ENCODE peak calls at places on chromosome 4, in five cellular contexts. L, T, V, U and E are unnamed samples.

GRCh38 chr4:76687730-76688441 is 210.1 kb downstream of the SOWAHB start:
- DNase-seq in L (no peak), T (peak; percentile 63), V (no peak), U (no peak), E (no peak)

GRCh38 chr4:150988238-150988637 is 26.8 kb downstream of the LRBA start:
- DNase-seq in L (no peak), T (no peak), V (no peak), U (no peak), E (no peak)

GRCh38 chr4:112956458-112956857 is 93.0 kb upstream of the ANK2 start:
- DNase-seq in L (no peak), T (no peak), V (no peak), U (no peak), E (no peak)

GRCh38 chr4:163048447-163048846 is 118.2 kb downstream of the NAF1 start:
- DNase-seq in L (peak; percentile 47), T (peak; percentile 66), V (peak; percentile 25), U (no peak), E (no peak)

GRCh38 chr4:123244233-123244632 is 152.4 kb upstream of the SPRY1 start:
- DNase-seq in L (peak; percentile 46), T (no peak), V (peak; percentile 62), U (peak; percentile 87), E (peak; percentile 49)

GRCh38 chr4:141849778-141850177 is 213.4 kb downstream of the IL15 start:
- DNase-seq in L (peak; percentile 33), T (no peak), V (no peak), U (no peak), E (no peak)

GRCh38 chr4:154491731-154492249 is at the start of gene DCHS2:
- DNase-seq in L (no peak), T (peak; percentile 86), V (no peak), U (no peak), E (peak; percentile 68)

GRCh38 chr4:150080335-150080734 is 2.1 kb downstream of the DCLK2 start:
- DNase-seq in L (no peak), T (no peak), V (no peak), U (no peak), E (no peak)

GRCh38 chr4:112378858-112379257 is 81.7 kb downstream of the ALPK1 start:
- DNase-seq in L (no peak), T (peak; percentile 88), V (no peak), U (no peak), E (no peak)

GRCh38 chr4:134337584-134337983 is 136.0 kb upstream of the PABPC4L start:
- DNase-seq in L (peak; percentile 22), T (no peak), V (no peak), U (no peak), E (no peak)

GRCh38 chr4:71300964-71301363 is 37.9 kb upstream of the SLC4A4 start:
- DNase-seq in L (no peak), T (no peak), V (no peak), U (no peak), E (no peak)

GRCh38 chr4:168848977-168849687 is 160.9 kb downstream of the CBR4 start:
- DNase-seq in L (peak; percentile 60), T (no peak), V (no peak), U (no peak), E (no peak)

GRCh38 chr4:168846414-168846813 is 163.6 kb downstream of the CBR4 start:
- DNase-seq in L (no peak), T (no peak), V (no peak), U (no peak), E (no peak)

GRCh38 chr4:168845897-168846296 is 164.2 kb downstream of the CBR4 start:
- DNase-seq in L (no peak), T (no peak), V (no peak), U (no peak), E (no peak)

GRCh38 chr4:168850016-168850415 is 160.0 kb downstream of the CBR4 start:
- DNase-seq in L (peak; percentile 45), T (no peak), V (no peak), U (no peak), E (no peak)

DNA sequence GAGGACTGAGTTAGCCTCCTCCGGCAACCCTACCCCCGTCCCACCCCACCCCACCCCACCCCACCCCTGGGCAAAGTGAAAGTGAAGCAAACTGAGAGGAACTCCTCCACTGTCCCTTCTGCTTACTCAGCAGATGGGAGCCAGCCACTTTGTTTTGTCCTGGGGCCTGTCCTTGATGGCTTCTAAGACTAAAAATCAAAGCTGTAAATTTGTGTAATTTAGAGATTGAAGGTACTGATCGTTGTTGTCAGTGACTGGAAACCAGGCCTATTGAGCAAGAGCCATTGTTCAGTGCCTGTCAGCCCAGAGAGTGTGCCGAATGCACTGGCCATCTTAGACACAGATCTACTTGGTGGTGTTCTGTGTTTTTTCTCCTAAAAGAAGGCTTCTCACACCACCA is 161.9 kb downstream of the CBR4 start:
- DNase-seq in L (peak; percentile 60), T (no peak), V (no peak), U (no peak), E (no peak)
- H3K4me3 ChIP-seq in L (peak overlapping the region; percentile 35), T (peak overlapping the region; percentile 57), V (no peak overlapping the region), U (no peak overlapping the region), E (peak overlapping the region; percentile 14)

DNA sequence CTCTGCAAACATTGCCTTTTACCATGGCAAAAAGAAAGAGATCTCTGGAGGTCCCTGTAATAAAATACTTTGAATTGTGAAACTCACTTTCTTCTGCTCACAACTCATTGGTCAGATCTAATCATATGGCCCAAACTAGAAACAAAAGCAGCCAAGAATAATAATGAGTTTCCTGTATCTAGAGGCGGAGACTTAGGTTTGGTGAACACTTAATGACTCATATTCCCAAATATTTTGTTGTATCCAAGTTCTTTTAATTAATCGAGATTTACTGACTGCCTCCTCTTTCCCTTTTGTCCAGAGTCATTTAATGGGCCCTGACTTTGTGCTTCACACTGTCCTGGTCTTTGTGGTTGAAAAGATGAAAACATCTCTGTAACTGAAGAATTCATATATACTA is 190.6 kb downstream of the CCSER1 start:
- DNase-seq in L (peak; percentile 93), T (no peak), V (peak; percentile 67), U (no peak), E (no peak)
- H3K4me3 ChIP-seq in L (peak overlapping the region; percentile 17), T (no peak overlapping the region), V (no peak overlapping the region), U (no peak overlapping the region), E (no peak overlapping the region)

GRCh38 chr4:48270516-48270897 is 869 bp upstream of the TEC start:
- DNase-seq in L (no peak), T (no peak), V (no peak), U (no peak), E (no peak)
- H3K4me3 ChIP-seq in L (no peak overlapping the region), T (peak overlapping the region; percentile 84), V (no peak overlapping the region), U (no peak overlapping the region), E (peak overlapping the region; percentile 53)

GRCh38 chr4:1201851-1202525 is 29.6 kb upstream of the SPON2 start:
- DNase-seq in L (peak; percentile 95), T (peak; percentile 30), V (no peak), U (peak; percentile 92), E (peak; percentile 76)

GRCh38 chr4:1204828-1205591 is 32.6 kb upstream of the SPON2 start:
- DNase-seq in L (no peak), T (peak; percentile 36), V (no peak), U (peak; percentile 90), E (peak; percentile 68)

GRCh38 chr4:1204286-1204827 is 32.0 kb upstream of the SPON2 start:
- DNase-seq in L (no peak), T (no peak), V (no peak), U (no peak), E (no peak)

GRCh38 chr4:1200425-1201035 is 28.1 kb upstream of the SPON2 start:
- DNase-seq in L (peak; percentile 88), T (peak; percentile 36), V (no peak), U (peak; percentile 88), E (peak; percentile 59)

GRCh38 chr4:1202526-1203378 is 30.4 kb upstream of the SPON2 start:
- DNase-seq in L (no peak), T (peak; percentile 38), V (no peak), U (peak; percentile 85), E (peak; percentile 32)
- H3K4me3 ChIP-seq in L (no peak overlapping the region), T (no peak overlapping the region), V (no peak overlapping the region), U (no peak overlapping the region), E (no peak overlapping the region)

DNA sequence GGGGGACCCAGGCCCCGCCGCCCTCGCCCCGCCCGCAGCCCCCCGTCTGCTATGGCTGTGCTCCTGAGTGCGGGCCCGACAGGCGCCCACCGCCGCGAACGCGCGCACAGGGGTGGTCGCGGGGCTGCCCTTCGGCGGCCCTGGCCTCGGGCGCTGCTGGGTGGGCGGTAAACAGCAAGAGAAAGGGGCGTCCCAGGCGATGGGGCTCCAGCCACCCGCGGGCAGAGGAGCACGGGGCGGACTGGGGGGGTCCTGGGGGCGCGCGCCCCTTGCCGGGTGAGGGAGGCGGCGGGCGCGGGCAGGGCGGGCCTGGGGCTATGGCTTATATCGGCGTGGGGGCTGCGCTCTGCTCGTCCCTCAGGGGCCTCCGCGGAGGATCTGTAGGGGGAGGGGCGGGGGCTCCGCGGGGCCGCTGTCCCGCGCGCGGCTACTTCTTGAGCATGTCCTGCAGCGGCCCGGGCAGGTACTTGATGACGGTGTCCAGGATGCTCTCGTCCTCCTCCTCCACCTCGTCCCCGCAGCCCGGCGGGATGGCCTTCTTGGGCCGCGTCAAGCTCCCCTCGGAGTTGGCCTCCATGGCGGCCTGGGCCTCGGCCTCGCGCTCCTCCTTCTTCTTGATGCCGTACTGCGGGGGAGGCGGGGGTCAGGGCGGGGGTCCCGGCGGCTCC is 39.7 kb downstream of the CPLX1 start:
- DNase-seq in L (no peak), T (peak; percentile 62), V (no peak), U (no peak), E (no peak)
- H3K4me3 ChIP-seq in L (no peak overlapping the region), T (no peak overlapping the region), V (no peak overlapping the region), U (peak overlapping the region; percentile 9), E (peak overlapping the region; percentile 11)

GRCh38 chr4:99564921-99565320 is 1.1 kb upstream of the TRMT10A start:
- DNase-seq in L (no peak), T (no peak), V (no peak), U (no peak), E (no peak)
- H3K4me3 ChIP-seq in L (no peak overlapping the region), T (no peak overlapping the region), V (no peak overlapping the region), U (no peak overlapping the region), E (no peak overlapping the region)

GRCh38 chr4:7832331-7832730 is 107.3 kb downstream of the AFAP1 start:
- DNase-seq in L (no peak), T (no peak), V (no peak), U (no peak), E (no peak)

GRCh38 chr4:7831330-7831729 is 108.3 kb downstream of the AFAP1 start:
- DNase-seq in L (peak; percentile 78), T (no peak), V (peak; percentile 61), U (no peak), E (no peak)

GRCh38 chr4:7829687-7830580 is 109.7 kb downstream of the AFAP1 start:
- DNase-seq in L (no peak), T (no peak), V (no peak), U (no peak), E (no peak)

GRCh38 chr4:7831858-7832257 is 107.8 kb downstream of the AFAP1 start:
- DNase-seq in L (no peak), T (no peak), V (no peak), U (no peak), E (no peak)

DNA sequence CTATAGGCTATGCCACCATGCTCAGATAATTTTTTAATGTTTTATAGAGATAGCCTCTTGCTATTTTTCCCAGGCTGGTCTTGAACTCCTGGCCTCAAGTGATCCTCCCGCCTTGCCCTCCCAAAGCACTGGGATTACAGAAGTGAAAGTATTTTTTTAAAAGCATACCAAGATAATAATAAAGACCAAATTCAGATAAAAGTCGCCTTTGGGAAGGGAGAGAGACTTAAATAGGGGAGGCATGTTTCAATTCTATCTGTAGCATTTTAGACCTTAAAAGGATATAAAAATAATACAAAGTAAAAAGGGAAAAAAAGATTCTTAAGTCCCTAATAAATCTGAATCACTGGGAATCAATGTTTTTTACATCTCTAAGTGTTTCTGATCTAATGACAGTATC is 108.9 kb downstream of the AFAP1 start:
- DNase-seq in L (no peak), T (no peak), V (no peak), U (no peak), E (no peak)
- H3K4me3 ChIP-seq in L (no peak overlapping the region), T (no peak overlapping the region), V (no peak overlapping the region), U (no peak overlapping the region), E (no peak overlapping the region)

GRCh38 chr4:157020882-157021281 is 49.3 kb upstream of the PDGFC start:
- DNase-seq in L (no peak), T (no peak), V (no peak), U (no peak), E (no peak)
- H3K4me3 ChIP-seq in L (no peak overlapping the region), T (no peak overlapping the region), V (no peak overlapping the region), U (no peak overlapping the region), E (no peak overlapping the region)